ENCODE peak calls at places on chromosomes 12 and 14, in nine cellular contexts. N is astrocyte, H is GM23338, F is GM23248, U is mammary epithelial cell, M is neural progenitor cell, P is PC-9, A is fibroblast of lung, Y is MM.1S. X is an unnamed sample.

GRCh38 chr12:95648990-95649791 is 97.9 kb upstream of the USP44 start:
- DNase-seq in N (peak), H (no peak), F (peak), U (peak), M (no peak), P (peak), A (peak), Y (no peak), X (peak)

GRCh38 chr14:52879958-52880357 is 70.9 kb downstream of the FERMT2 start:
- DNase-seq in N (peak), H (no peak), F (peak), U (peak), M (no peak), P (no peak), A (peak), Y (no peak), X (no peak)

GRCh38 chr12:111387747-111388365 is 17.9 kb upstream of the SH2B3 start:
- DNase-seq in N (no peak), H (no peak), F (no peak), U (no peak), M (peak), P (no peak), A (no peak), Y (no peak), X (no peak)

GRCh38 chr12:120940799-120941198 is 36.6 kb upstream of the SPPL3 start:
- DNase-seq in N (peak), H (no peak), F (peak), U (no peak), M (no peak), P (peak), A (peak), Y (no peak), X (no peak)

GRCh38 chr12:11628353-11628752 is 21.1 kb upstream of the ETV6 start:
- DNase-seq in N (no peak), H (no peak), F (no peak), U (no peak), M (no peak), P (no peak), A (no peak), Y (no peak), X (no peak)

GRCh38 chr12:25197608-25198007 is 2.6 kb downstream of the ETFRF1 start:
- DNase-seq in N (no peak), H (no peak), F (no peak), U (no peak), M (no peak), P (no peak), A (no peak), Y (no peak), X (no peak)

GRCh38 chr14:104580961-104581360 is 1.4 kb downstream of the C14orf180 start:
- DNase-seq in N (peak), H (no peak), F (no peak), U (peak), M (no peak), P (no peak), A (peak), Y (no peak), X (peak)

GRCh38 chr12:117097159-117097558 is 2.1 kb downstream of the TESC start:
- DNase-seq in N (no peak), H (no peak), F (no peak), U (no peak), M (no peak), P (no peak), A (no peak), Y (no peak), X (no peak)

GRCh38 chr14:75906680-75907280 is 75.0 kb downstream of the TGFB3 start:
- DNase-seq in N (peak), H (peak), F (peak), U (peak), M (peak), P (peak), A (peak), Y (peak), X (peak)

GRCh38 chr12:85968606-85969005 is 94.5 kb downstream of the NTS start:
- DNase-seq in N (no peak), H (no peak), F (no peak), U (no peak), M (no peak), P (no peak), A (no peak), Y (no peak), X (no peak)

GRCh38 chr14:77316872-77317271 is 3.8 kb downstream of the POMT2 start:
- DNase-seq in N (no peak), H (no peak), F (no peak), U (peak), M (no peak), P (no peak), A (no peak), Y (no peak), X (no peak)

GRCh38 chr12:124994435-124994975 is 1.1 kb downstream of the BRI3BP start:
- DNase-seq in N (peak), H (peak), F (no peak), U (no peak), M (peak), P (no peak), A (no peak), Y (no peak), X (peak)

DNA sequence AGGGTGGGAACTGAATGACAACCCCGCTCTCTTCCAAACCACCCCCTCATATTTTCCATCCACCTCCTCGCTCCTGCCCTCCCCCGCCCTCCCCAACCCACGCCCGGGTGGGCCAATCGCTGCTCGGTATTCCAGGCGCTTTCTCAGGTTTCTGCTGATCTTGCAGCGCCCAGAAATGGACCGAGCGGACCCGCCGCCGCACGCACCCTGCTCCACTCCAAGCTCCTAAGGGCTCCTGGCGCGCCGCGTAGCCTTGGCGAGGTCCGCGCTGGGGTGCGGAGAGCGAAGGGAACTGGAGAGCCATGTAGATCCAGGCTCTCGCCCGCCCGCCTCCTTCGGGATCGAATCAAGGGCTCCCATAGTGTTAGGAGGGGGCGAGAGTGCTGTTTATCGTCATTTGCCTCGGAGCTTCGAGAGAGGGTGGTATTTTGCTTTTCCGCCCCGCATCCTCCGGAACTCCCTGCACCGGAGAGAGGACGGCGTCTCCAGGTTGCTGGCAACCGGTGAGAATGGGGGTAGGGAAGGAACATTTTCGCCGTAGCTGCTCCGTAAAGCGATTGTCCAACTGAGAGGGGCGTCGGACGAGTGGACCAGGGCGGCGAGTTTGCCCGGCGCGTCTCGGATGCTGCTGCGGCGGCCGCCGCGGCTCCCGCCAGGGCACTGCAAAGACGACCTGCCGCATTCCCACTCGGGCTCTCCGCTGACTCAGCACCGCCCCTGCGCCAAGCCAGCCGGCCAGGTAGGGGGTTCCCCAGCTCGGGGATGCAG is at the start of gene KCNA1:
- DNase-seq in N (peak), H (peak), F (peak), U (peak), M (peak), P (no peak), A (peak), Y (no peak), X (peak)
- TF ChIP-seq EZH2 in N (peak), H (peak), F (peak), U (peak), M (peak), P (no peak), A (peak), Y (no peak), X (peak)

DNA sequence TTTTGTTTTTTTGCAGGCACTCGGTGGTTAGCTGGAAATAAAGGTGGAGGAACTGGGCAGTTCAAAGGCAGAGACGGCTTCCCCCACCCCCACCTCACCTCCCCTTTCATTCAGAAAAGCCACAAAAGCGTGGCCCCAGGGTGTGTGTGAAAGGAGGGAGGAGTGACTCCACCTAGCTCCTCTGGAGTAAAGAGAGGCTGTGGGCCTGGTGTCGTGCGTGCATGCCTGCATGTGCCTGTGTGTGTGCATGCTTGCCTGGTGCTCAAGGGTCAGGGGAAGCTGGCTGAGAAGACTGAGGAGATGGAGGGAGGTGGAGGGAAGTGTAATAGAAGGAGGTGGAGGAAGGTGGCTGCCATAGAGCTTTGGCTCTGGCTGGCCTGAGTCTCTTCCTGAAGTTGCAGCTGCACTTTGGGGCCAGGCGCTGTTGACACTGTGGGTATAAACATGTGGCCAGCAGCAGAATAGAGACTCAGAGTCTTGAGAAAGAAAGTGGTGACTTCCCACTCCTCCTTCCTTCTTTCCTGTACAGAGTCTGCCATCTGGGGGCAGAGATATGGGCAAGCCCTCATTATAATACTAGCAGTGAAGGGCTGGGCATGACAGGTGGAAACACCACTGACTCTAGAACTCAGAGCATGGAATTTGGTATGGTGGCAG is 36.9 kb upstream of the SINHCAF start:
- DNase-seq in N (no peak), H (peak), F (no peak), U (peak), M (peak), P (peak), A (no peak), Y (peak), X (peak)
- H2AFZ ChIP-seq in N (peak), H (peak), F (no peak), U (peak), M (peak), P (peak), A (peak), Y (peak), X (peak)

GRCh38 chr14:67411375-67411774 is 590 bp downstream of the PLEK2 start:
- DNase-seq in N (no peak), H (no peak), F (peak), U (no peak), M (no peak), P (no peak), A (no peak), Y (no peak), X (no peak)

GRCh38 chr14:67410313-67410712 is 1.7 kb downstream of the PLEK2 start:
- DNase-seq in N (no peak), H (no peak), F (no peak), U (no peak), M (no peak), P (no peak), A (no peak), Y (no peak), X (peak)

GRCh38 chr14:67413806-67414769 is 2.1 kb upstream of the PLEK2 start:
- DNase-seq in N (peak), H (no peak), F (peak), U (peak), M (no peak), P (peak), A (peak), Y (no peak), X (peak)

GRCh38 chr14:67409461-67409860 is 2.5 kb downstream of the PLEK2 start:
- DNase-seq in N (no peak), H (no peak), F (no peak), U (peak), M (no peak), P (no peak), A (no peak), Y (no peak), X (peak)

GRCh38 chr14:67411820-67412421 is at the start of gene PLEK2:
- DNase-seq in N (no peak), H (peak), F (peak), U (peak), M (no peak), P (peak), A (peak), Y (no peak), X (peak)
- TF ChIP-seq EZH2 in N (no peak), H (no peak), F (no peak), U (no peak), M (no peak), P (no peak), A (no peak), Y (no peak), X (no peak)

GRCh38 chr12:14284189-14284722 is 81.2 kb upstream of the ATF7IP start:
- DNase-seq in N (no peak), H (peak), F (no peak), U (no peak), M (peak), P (no peak), A (peak), Y (no peak), X (peak)
- H2AFZ ChIP-seq in N (no peak), H (no peak), F (peak), U (no peak), M (peak), P (no peak), A (no peak), Y (no peak), X (peak)

GRCh38 chr12:67068204-67068731 is 200.9 kb upstream of the CAND1 start:
- DNase-seq in N (no peak), H (peak), F (no peak), U (peak), M (peak), P (no peak), A (no peak), Y (peak), X (peak)
- TF ChIP-seq EZH2 in N (no peak), H (no peak), F (peak), U (no peak), M (no peak), P (no peak), A (peak), Y (no peak), X (no peak)

GRCh38 chr12:57940052-57940914 is 1.1 kb upstream of the ATP23 start:
- DNase-seq in N (no peak), H (no peak), F (no peak), U (peak), M (no peak), P (no peak), A (no peak), Y (no peak), X (no peak)
- H2AFZ ChIP-seq in N (peak), H (peak), F (peak), U (peak), M (peak), P (peak), A (peak), Y (peak), X (peak)

DNA sequence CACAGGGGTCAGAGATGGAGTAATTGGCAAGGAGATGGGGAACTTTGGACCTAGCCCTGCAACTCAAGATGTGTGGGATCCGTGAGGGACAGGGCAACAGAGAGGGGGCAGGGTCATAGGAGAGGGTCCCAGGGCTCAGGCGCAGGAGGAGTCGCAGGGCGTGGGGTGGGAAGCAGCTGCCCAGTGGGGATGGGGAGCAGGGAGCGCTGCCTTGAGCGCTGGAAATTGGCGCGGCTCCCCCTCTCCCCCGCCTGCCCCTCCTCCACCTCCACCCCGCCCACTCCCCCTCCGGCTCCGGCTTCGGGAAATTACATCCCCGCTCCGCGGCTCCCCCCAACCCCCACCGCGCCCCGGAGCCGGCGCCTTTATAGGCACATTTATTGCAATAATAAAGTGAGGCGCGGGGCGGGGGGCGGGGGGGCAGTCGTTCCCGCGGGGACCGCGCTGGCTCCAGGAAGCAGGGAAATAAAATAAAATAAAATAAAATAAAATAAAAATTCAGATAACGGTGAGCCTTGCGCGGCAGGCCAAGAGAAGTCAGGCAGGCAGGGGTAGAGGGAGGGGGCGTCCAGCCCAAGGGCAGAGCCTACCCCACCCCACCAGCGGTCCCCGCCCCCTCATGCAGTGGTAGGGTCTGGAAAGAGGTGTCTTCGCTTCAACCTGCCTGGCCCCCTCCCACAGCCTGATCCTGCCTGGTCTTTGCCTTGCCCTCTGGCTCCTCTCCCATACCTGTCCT is 3.6 kb downstream of the NXPH4 start:
- DNase-seq in N (no peak), H (peak), F (no peak), U (no peak), M (peak), P (no peak), A (no peak), Y (no peak), X (no peak)
- TF ChIP-seq EZH2 in N (no peak), H (no peak), F (no peak), U (no peak), M (no peak), P (no peak), A (no peak), Y (no peak), X (no peak)